ENCODE peak calls at places on chromosome 6, in eight cellular contexts. One of them, this sample, is unnamed.

GRCh38 chr6:16855460-16855859 is 94.2 kb upstream of the ATXN1 start:
- DNase-seq in AG04449: no peak
- DNase-seq in H9: no peak
- DNase-seq in WTC11: no peak
- DNase-seq in tibial artery: no peak
- DNase-seq in astrocyte of the spinal cord: no peak
- DNase-seq in IMR-90: no peak
- DNase-seq in Peyer's patch: no peak
- DNase-seq in this sample: no peak

GRCh38 chr6:78500299-78501089 is 366.9 kb upstream of the IRAK1BP1 start:
- DNase-seq in AG04449: no peak
- DNase-seq in H9: no peak
- DNase-seq in WTC11: no peak
- DNase-seq in tibial artery: no peak
- DNase-seq in astrocyte of the spinal cord: no peak
- DNase-seq in IMR-90: no peak
- DNase-seq in Peyer's patch: no peak
- DNase-seq in this sample: no peak

GRCh38 chr6:14661188-14661587 is 543.6 kb downstream of the CD83 start:
- DNase-seq in AG04449: peak
- DNase-seq in H9: no peak
- DNase-seq in WTC11: no peak
- DNase-seq in tibial artery: no peak
- DNase-seq in astrocyte of the spinal cord: no peak
- DNase-seq in IMR-90: peak
- DNase-seq in Peyer's patch: peak
- DNase-seq in this sample: no peak

GRCh38 chr6:72374864-72375263 is 247.0 kb upstream of the KCNQ5 start:
- DNase-seq in AG04449: no peak
- DNase-seq in H9: peak
- DNase-seq in WTC11: peak
- DNase-seq in tibial artery: no peak
- DNase-seq in astrocyte of the spinal cord: no peak
- DNase-seq in IMR-90: peak
- DNase-seq in Peyer's patch: no peak
- DNase-seq in this sample: peak

GRCh38 chr6:11164717-11165646 is 53.5 kb upstream of the ERVFRD-1 start:
- DNase-seq in AG04449: no peak
- DNase-seq in H9: no peak
- DNase-seq in WTC11: no peak
- DNase-seq in tibial artery: no peak
- DNase-seq in astrocyte of the spinal cord: no peak
- DNase-seq in IMR-90: no peak
- DNase-seq in Peyer's patch: no peak
- DNase-seq in this sample: no peak

GRCh38 chr6:121157913-121158312 is 176.4 kb downstream of the TBC1D32 start:
- DNase-seq in AG04449: peak
- DNase-seq in H9: no peak
- DNase-seq in WTC11: no peak
- DNase-seq in tibial artery: no peak
- DNase-seq in astrocyte of the spinal cord: peak
- DNase-seq in IMR-90: peak
- DNase-seq in Peyer's patch: no peak
- DNase-seq in this sample: no peak

GRCh38 chr6:10695086-10695657 is 400 bp downstream of the PAK1IP1 start:
- DNase-seq in AG04449: no peak
- DNase-seq in H9: no peak
- DNase-seq in WTC11: no peak
- DNase-seq in tibial artery: no peak
- DNase-seq in astrocyte of the spinal cord: no peak
- DNase-seq in IMR-90: peak
- DNase-seq in Peyer's patch: no peak
- DNase-seq in this sample: no peak

GRCh38 chr6:129895692-129896091 is 34.6 kb upstream of the TMEM244 start:
- DNase-seq in AG04449: no peak
- DNase-seq in H9: no peak
- DNase-seq in WTC11: no peak
- DNase-seq in tibial artery: no peak
- DNase-seq in astrocyte of the spinal cord: peak
- DNase-seq in IMR-90: peak
- DNase-seq in Peyer's patch: no peak
- DNase-seq in this sample: no peak

GRCh38 chr6:95091823-95092436 is 485.4 kb upstream of the MANEA start:
- DNase-seq in AG04449: no peak
- DNase-seq in H9: no peak
- DNase-seq in WTC11: no peak
- DNase-seq in tibial artery: no peak
- DNase-seq in astrocyte of the spinal cord: peak
- DNase-seq in IMR-90: peak
- DNase-seq in Peyer's patch: no peak
- DNase-seq in this sample: no peak

GRCh38 chr6:150681992-150682391 is 82.3 kb downstream of the PLEKHG1 start:
- DNase-seq in AG04449: no peak
- DNase-seq in H9: no peak
- DNase-seq in WTC11: no peak
- DNase-seq in tibial artery: no peak
- DNase-seq in astrocyte of the spinal cord: no peak
- DNase-seq in IMR-90: no peak
- DNase-seq in Peyer's patch: no peak
- DNase-seq in this sample: no peak

GRCh38 chr6:68958327-68958726 is 323.2 kb downstream of the ADGRB3 start:
- DNase-seq in AG04449: no peak
- DNase-seq in H9: no peak
- DNase-seq in WTC11: no peak
- DNase-seq in tibial artery: no peak
- DNase-seq in astrocyte of the spinal cord: no peak
- DNase-seq in IMR-90: no peak
- DNase-seq in Peyer's patch: no peak
- DNase-seq in this sample: no peak

GRCh38 chr6:36625161-36625919 is 31.2 kb downstream of the SRSF3 start:
- DNase-seq in AG04449: no peak
- DNase-seq in H9: no peak
- DNase-seq in WTC11: no peak
- DNase-seq in tibial artery: peak
- DNase-seq in astrocyte of the spinal cord: peak
- DNase-seq in IMR-90: peak
- DNase-seq in Peyer's patch: peak
- DNase-seq in this sample: no peak

GRCh38 chr6:34573567-34574183 is 17.5 kb upstream of the SPDEF start:
- DNase-seq in AG04449: no peak
- DNase-seq in H9: no peak
- DNase-seq in WTC11: no peak
- DNase-seq in tibial artery: no peak
- DNase-seq in astrocyte of the spinal cord: no peak
- DNase-seq in IMR-90: no peak
- DNase-seq in Peyer's patch: no peak
- DNase-seq in this sample: no peak

GRCh38 chr6:26351544-26351953 is 13.4 kb upstream of the BTN3A2 start:
- DNase-seq in AG04449: peak
- DNase-seq in H9: no peak
- DNase-seq in WTC11: no peak
- DNase-seq in tibial artery: no peak
- DNase-seq in astrocyte of the spinal cord: peak
- DNase-seq in IMR-90: peak
- DNase-seq in Peyer's patch: no peak
- DNase-seq in this sample: no peak

GRCh38 chr6:112270756-112271155 is 16.4 kb upstream of the LAMA4 start:
- DNase-seq in AG04449: no peak
- DNase-seq in H9: no peak
- DNase-seq in WTC11: no peak
- DNase-seq in tibial artery: no peak
- DNase-seq in astrocyte of the spinal cord: no peak
- DNase-seq in IMR-90: no peak
- DNase-seq in Peyer's patch: no peak
- DNase-seq in this sample: no peak

GRCh38 chr6:41074692-41075436 is 2.1 kb downstream of the NFYA start:
- DNase-seq in AG04449: no peak
- DNase-seq in H9: no peak
- DNase-seq in WTC11: no peak
- DNase-seq in tibial artery: no peak
- DNase-seq in astrocyte of the spinal cord: no peak
- DNase-seq in IMR-90: peak
- DNase-seq in Peyer's patch: no peak
- DNase-seq in this sample: no peak

DNA sequence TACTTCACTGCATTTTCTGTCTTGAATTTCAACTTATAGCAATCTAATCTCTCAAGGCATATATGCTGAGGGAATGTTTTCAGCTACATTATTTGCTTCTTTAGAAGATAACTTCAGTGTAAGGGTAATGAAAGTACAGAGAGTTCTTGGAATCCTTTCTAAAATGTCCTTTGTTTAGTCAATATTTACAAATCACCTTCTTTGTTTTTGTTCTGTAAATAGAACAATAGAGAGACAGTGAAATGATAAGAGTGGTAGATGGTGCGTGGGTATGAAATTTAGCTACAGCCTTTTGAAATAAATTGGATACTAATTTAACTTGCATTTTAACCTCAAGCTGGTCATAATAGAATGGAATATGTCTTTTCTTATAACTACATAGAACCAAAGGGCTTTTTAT is 171.1 kb upstream of the MARCKS start:
- DNase-seq in AG04449: no peak
- DNase-seq in H9: no peak
- DNase-seq in WTC11: no peak
- DNase-seq in tibial artery: no peak
- DNase-seq in astrocyte of the spinal cord: no peak
- DNase-seq in IMR-90: no peak
- DNase-seq in Peyer's patch: no peak
- DNase-seq in this sample: no peak
- TF ChIP-seq CTCF in AG04449: no peak
- TF ChIP-seq CTCF in H9: no peak
- TF ChIP-seq CTCF in WTC11: no peak
- TF ChIP-seq CTCF in tibial artery: no peak
- TF ChIP-seq CTCF in astrocyte of the spinal cord: no peak
- TF ChIP-seq CTCF in IMR-90: no peak
- TF ChIP-seq CTCF in Peyer's patch: no peak
- TF ChIP-seq CTCF in this sample: no peak

GRCh38 chr6:136383271-136383670 is 93.6 kb upstream of the BCLAF1 start:
- DNase-seq in AG04449: no peak
- DNase-seq in H9: no peak
- DNase-seq in WTC11: no peak
- DNase-seq in tibial artery: no peak
- DNase-seq in astrocyte of the spinal cord: no peak
- DNase-seq in IMR-90: no peak
- DNase-seq in Peyer's patch: no peak
- DNase-seq in this sample: no peak

GRCh38 chr6:136382676-136383075 is 93.0 kb upstream of the BCLAF1 start:
- DNase-seq in AG04449: no peak
- DNase-seq in H9: no peak
- DNase-seq in WTC11: no peak
- DNase-seq in tibial artery: no peak
- DNase-seq in astrocyte of the spinal cord: no peak
- DNase-seq in IMR-90: no peak
- DNase-seq in Peyer's patch: no peak
- DNase-seq in this sample: no peak

GRCh38 chr6:136378888-136379287 is 89.2 kb upstream of the BCLAF1 start:
- DNase-seq in AG04449: no peak
- DNase-seq in H9: no peak
- DNase-seq in WTC11: no peak
- DNase-seq in tibial artery: no peak
- DNase-seq in astrocyte of the spinal cord: no peak
- DNase-seq in IMR-90: peak
- DNase-seq in Peyer's patch: no peak
- DNase-seq in this sample: no peak
- TF ChIP-seq CTCF in AG04449: no peak
- TF ChIP-seq CTCF in H9: no peak
- TF ChIP-seq CTCF in WTC11: no peak
- TF ChIP-seq CTCF in tibial artery: no peak
- TF ChIP-seq CTCF in astrocyte of the spinal cord: peak
- TF ChIP-seq CTCF in IMR-90: peak
- TF ChIP-seq CTCF in Peyer's patch: peak
- TF ChIP-seq CTCF in this sample: no peak

DNA sequence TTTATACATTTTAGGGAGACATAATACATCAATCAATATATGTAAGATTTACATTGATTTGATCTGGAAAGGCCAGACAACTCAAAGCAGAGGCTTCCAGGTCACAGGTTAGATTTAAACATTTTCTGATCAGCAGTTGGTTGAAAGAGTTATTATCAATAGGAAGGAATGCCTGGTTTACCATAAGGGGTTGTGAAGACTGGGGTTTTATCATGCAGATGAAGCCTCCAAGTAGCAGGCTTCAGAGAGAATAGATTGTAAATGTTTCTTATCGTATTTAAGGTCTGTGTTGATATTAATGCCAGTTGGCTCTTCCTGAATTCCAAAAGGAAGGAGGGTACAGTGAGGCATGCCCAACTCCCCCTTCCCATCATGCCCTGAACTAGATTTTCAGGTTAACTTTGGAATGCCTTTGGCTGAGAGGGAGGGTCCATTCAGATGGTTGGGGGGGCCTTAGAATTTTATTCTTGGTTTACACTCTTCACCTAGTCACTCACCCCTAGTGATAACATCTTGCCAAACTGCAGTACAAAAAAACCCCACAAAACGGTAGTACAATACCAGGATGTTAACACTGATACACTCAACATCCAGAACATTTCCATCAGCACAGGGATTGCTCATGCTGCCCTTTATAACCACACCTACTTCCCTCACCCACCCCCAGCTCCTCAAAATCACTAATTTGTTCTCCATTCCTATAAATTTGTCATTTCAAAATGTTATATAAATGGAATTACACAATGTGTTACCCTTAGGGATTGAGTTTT is 259.6 kb upstream of the PLN start:
- DNase-seq in AG04449: no peak
- DNase-seq in H9: no peak
- DNase-seq in WTC11: no peak
- DNase-seq in tibial artery: no peak
- DNase-seq in astrocyte of the spinal cord: no peak
- DNase-seq in IMR-90: peak
- DNase-seq in Peyer's patch: no peak
- DNase-seq in this sample: no peak
- TF ChIP-seq CTCF in AG04449: no peak
- TF ChIP-seq CTCF in H9: no peak
- TF ChIP-seq CTCF in WTC11: no peak
- TF ChIP-seq CTCF in tibial artery: peak
- TF ChIP-seq CTCF in astrocyte of the spinal cord: peak
- TF ChIP-seq CTCF in IMR-90: peak
- TF ChIP-seq CTCF in Peyer's patch: no peak
- TF ChIP-seq CTCF in this sample: no peak

DNA sequence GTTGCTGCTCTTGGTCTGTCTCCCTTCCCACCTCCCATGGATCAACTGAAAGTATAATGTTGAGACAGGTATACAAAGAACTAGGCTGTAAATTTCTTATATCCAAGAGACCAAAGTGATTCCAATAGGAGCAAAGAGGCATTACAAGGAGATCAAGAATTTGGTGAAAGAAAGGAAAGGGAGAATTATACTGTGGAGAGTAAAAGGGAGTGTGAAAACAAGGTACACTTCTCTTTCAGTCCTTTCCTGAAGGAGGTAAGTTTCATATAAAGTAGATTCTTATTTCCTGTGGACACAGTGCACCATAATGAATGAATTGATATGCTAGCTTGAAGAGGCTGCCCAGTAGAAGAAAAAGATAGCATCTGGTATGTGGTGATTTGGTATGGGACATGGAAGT is 49.7 kb downstream of the CD2AP start:
- DNase-seq in AG04449: no peak
- DNase-seq in H9: no peak
- DNase-seq in WTC11: no peak
- DNase-seq in tibial artery: no peak
- DNase-seq in astrocyte of the spinal cord: no peak
- DNase-seq in IMR-90: no peak
- DNase-seq in Peyer's patch: no peak
- DNase-seq in this sample: no peak
- TF ChIP-seq CTCF in AG04449: no peak
- TF ChIP-seq CTCF in H9: no peak
- TF ChIP-seq CTCF in WTC11: no peak
- TF ChIP-seq CTCF in tibial artery: no peak
- TF ChIP-seq CTCF in astrocyte of the spinal cord: no peak
- TF ChIP-seq CTCF in IMR-90: no peak
- TF ChIP-seq CTCF in Peyer's patch: no peak
- TF ChIP-seq CTCF in this sample: no peak

This sample was measured in glutamatergic neuron.